ENCODE peak calls at places on chromosomes 7 and 10, in seven cellular contexts. S is activated CD8-positive, alpha-beta memory T cell treated with anti-CD3 and anti-CD28 coated beads for 24 hours; D is body of pancreas; W is midbrain; C is sigmoid colon; X is MM.1S; K is T-helper 2 cell. L is an unnamed sample.

GRCh38 chr10:109838592-109839244 is 84.6 kb downstream of the XPNPEP1 start:
- DNase-seq in S (no peak), D (no peak), W (no peak), C (no peak), X (no peak), K (no peak), L (no peak)

GRCh38 chr10:107616463-107617131 is 452.1 kb upstream of the SORCS1 start:
- DNase-seq in S (no peak), D (no peak), W (no peak), C (no peak), X (no peak), K (no peak), L (no peak)

GRCh38 chr10:109784236-109784635 is 139.1 kb downstream of the XPNPEP1 start:
- DNase-seq in S (no peak), D (no peak), W (no peak), C (no peak), X (no peak), K (no peak), L (no peak)

GRCh38 chr10:31359979-31360378 is 41.0 kb downstream of the ZEB1 start:
- DNase-seq in S (no peak), D (no peak), W (no peak), C (no peak), X (no peak), K (no peak), L (no peak)

GRCh38 chr7:35776686-35777085 is 24.2 kb upstream of the SEPTIN7 start:
- DNase-seq in S (no peak), D (no peak), W (no peak), C (no peak), X (no peak), K (no peak), L (no peak)

GRCh38 chr7:46226860-46227259 is 305.8 kb upstream of the IGFBP3 start:
- DNase-seq in S (no peak), D (no peak), W (no peak), C (no peak), X (no peak), K (no peak), L (no peak)

GRCh38 chr10:129772472-129773358 is 191.4 kb downstream of the EBF3 start:
- DNase-seq in S (peak; percentile 17), D (no peak), W (no peak), C (no peak), X (no peak), K (no peak), L (no peak)

GRCh38 chr10:6840766-6841165 is 260.7 kb upstream of the PRKCQ start:
- DNase-seq in S (no peak), D (no peak), W (no peak), C (no peak), X (no peak), K (no peak), L (no peak)